ENCODE peak calls at places on chromosomes 4 and X, in ten cellular contexts. One of them, this sample, is unnamed.

GRCh38 chrX:151177141-151178027 is 1.0 kb downstream of the GPR50 start:
- DNase-seq in CD4-positive, alpha-beta T cell: no peak
- DNase-seq in fibroblast of lung: no peak
- DNase-seq in dorsolateral prefrontal cortex: no peak
- DNase-seq in esophagus muscularis mucosa: no peak
- DNase-seq in DND-41: no peak
- DNase-seq in A549: no peak
- DNase-seq in ovary: no peak
- DNase-seq in HCT116: no peak
- DNase-seq in mammary epithelial cell: no peak
- DNase-seq in this sample: no peak

GRCh38 chrX:41923925-41924693 is 755 bp upstream of the CASK start:
- DNase-seq in fibroblast of lung: peak
- DNase-seq in ovary: no peak
- DNase-seq in esophagus muscularis mucosa: no peak
- DNase-seq in dorsolateral prefrontal cortex: no peak
- DNase-seq in DND-41: peak
- DNase-seq in HCT116: peak
- DNase-seq in mammary epithelial cell: peak
- DNase-seq in A549: peak
- DNase-seq in CD4-positive, alpha-beta T cell: peak
- DNase-seq in this sample: no peak

GRCh38 chr4:81065446-81065845 is 34.9 kb downstream of the BMP3 start:
- DNase-seq in HCT116: no peak
- DNase-seq in ovary: no peak
- DNase-seq in fibroblast of lung: no peak
- DNase-seq in dorsolateral prefrontal cortex: no peak
- DNase-seq in esophagus muscularis mucosa: no peak
- DNase-seq in DND-41: no peak
- DNase-seq in CD4-positive, alpha-beta T cell: no peak
- DNase-seq in mammary epithelial cell: no peak
- DNase-seq in A549: no peak
- DNase-seq in this sample: no peak

GRCh38 chrX:40095588-40096394 is 2.0 kb downstream of the BCOR start:
- DNase-seq in fibroblast of lung: no peak
- DNase-seq in esophagus muscularis mucosa: no peak
- DNase-seq in dorsolateral prefrontal cortex: no peak
- DNase-seq in CD4-positive, alpha-beta T cell: peak
- DNase-seq in ovary: peak
- DNase-seq in DND-41: peak
- DNase-seq in A549: no peak
- DNase-seq in HCT116: no peak
- DNase-seq in mammary epithelial cell: peak
- DNase-seq in this sample: no peak

GRCh38 chr4:121980643-121981042 is 28.8 kb upstream of the TRPC3 start:
- DNase-seq in HCT116: no peak
- DNase-seq in mammary epithelial cell: no peak
- DNase-seq in ovary: no peak
- DNase-seq in fibroblast of lung: peak
- DNase-seq in DND-41: no peak
- DNase-seq in dorsolateral prefrontal cortex: no peak
- DNase-seq in A549: no peak
- DNase-seq in CD4-positive, alpha-beta T cell: no peak
- DNase-seq in esophagus muscularis mucosa: no peak
- DNase-seq in this sample: peak

GRCh38 chrX:499870-500364 is 113.2 kb upstream of the PPP2R3B start:
- DNase-seq in CD4-positive, alpha-beta T cell: no peak
- DNase-seq in ovary: no peak
- DNase-seq in HCT116: no peak
- DNase-seq in fibroblast of lung: no peak
- DNase-seq in DND-41: no peak
- DNase-seq in dorsolateral prefrontal cortex: no peak
- DNase-seq in mammary epithelial cell: no peak
- DNase-seq in A549: no peak
- DNase-seq in esophagus muscularis mucosa: no peak
- DNase-seq in this sample: no peak

GRCh38 chr4:7844247-7844991 is 95.2 kb downstream of the AFAP1 start:
- DNase-seq in DND-41: peak
- DNase-seq in HCT116: peak
- DNase-seq in fibroblast of lung: peak
- DNase-seq in ovary: peak
- DNase-seq in CD4-positive, alpha-beta T cell: peak
- DNase-seq in dorsolateral prefrontal cortex: peak
- DNase-seq in esophagus muscularis mucosa: no peak
- DNase-seq in mammary epithelial cell: peak
- DNase-seq in A549: peak
- DNase-seq in this sample: peak

GRCh38 chr4:180610317-180610716 is 1632.9 kb upstream of the TENM3 start:
- DNase-seq in ovary: no peak
- DNase-seq in HCT116: no peak
- DNase-seq in dorsolateral prefrontal cortex: no peak
- DNase-seq in DND-41: no peak
- DNase-seq in A549: no peak
- DNase-seq in mammary epithelial cell: peak
- DNase-seq in fibroblast of lung: no peak
- DNase-seq in CD4-positive, alpha-beta T cell: no peak
- DNase-seq in esophagus muscularis mucosa: no peak
- DNase-seq in this sample: no peak

GRCh38 chr4:16893141-16893571 is 5.3 kb downstream of the LDB2 start:
- DNase-seq in CD4-positive, alpha-beta T cell: no peak
- DNase-seq in HCT116: no peak
- DNase-seq in fibroblast of lung: peak
- DNase-seq in esophagus muscularis mucosa: no peak
- DNase-seq in ovary: no peak
- DNase-seq in A549: no peak
- DNase-seq in DND-41: no peak
- DNase-seq in mammary epithelial cell: no peak
- DNase-seq in dorsolateral prefrontal cortex: no peak
- DNase-seq in this sample: no peak

GRCh38 chrX:84907324-84907946 is 96.2 kb upstream of the APOOL start:
- DNase-seq in fibroblast of lung: peak
- DNase-seq in HCT116: no peak
- DNase-seq in esophagus muscularis mucosa: no peak
- DNase-seq in DND-41: no peak
- DNase-seq in ovary: no peak
- DNase-seq in mammary epithelial cell: peak
- DNase-seq in CD4-positive, alpha-beta T cell: no peak
- DNase-seq in A549: peak
- DNase-seq in dorsolateral prefrontal cortex: no peak
- DNase-seq in this sample: no peak

GRCh38 chr4:3402409-3403103 is 39.2 kb upstream of the HGFAC start:
- DNase-seq in HCT116: no peak
- DNase-seq in dorsolateral prefrontal cortex: no peak
- DNase-seq in DND-41: no peak
- DNase-seq in esophagus muscularis mucosa: no peak
- DNase-seq in A549: no peak
- DNase-seq in fibroblast of lung: peak
- DNase-seq in ovary: no peak
- DNase-seq in CD4-positive, alpha-beta T cell: no peak
- DNase-seq in mammary epithelial cell: peak
- DNase-seq in this sample: no peak

GRCh38 chr4:166092797-166093196 is 219.8 kb downstream of the TLL1 start:
- DNase-seq in HCT116: no peak
- DNase-seq in CD4-positive, alpha-beta T cell: no peak
- DNase-seq in esophagus muscularis mucosa: no peak
- DNase-seq in ovary: no peak
- DNase-seq in mammary epithelial cell: no peak
- DNase-seq in fibroblast of lung: no peak
- DNase-seq in dorsolateral prefrontal cortex: no peak
- DNase-seq in A549: no peak
- DNase-seq in DND-41: no peak
- DNase-seq in this sample: no peak

DNA sequence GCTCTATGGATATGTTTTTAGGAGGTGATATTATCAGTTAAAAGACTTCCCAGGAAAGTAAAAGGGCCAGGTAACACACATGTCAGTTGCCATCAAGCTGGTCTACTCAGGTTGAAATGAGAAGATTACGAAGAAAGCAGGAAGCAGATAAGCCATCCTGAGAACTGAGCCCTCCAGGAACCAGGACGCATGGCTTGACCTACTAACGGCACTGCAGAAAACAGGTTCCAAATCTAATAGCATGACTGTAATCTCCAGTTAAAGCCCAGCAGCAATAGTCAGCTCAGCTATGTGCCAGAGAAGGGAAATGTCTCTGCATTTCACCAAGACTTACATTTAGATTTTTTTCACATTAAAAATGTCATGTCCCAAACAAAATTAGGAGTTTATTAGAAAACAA is 77.9 kb downstream of the APBB2 start:
- DNase-seq in esophagus muscularis mucosa: no peak
- DNase-seq in ovary: no peak
- DNase-seq in mammary epithelial cell: no peak
- DNase-seq in HCT116: no peak
- DNase-seq in dorsolateral prefrontal cortex: no peak
- DNase-seq in DND-41: no peak
- DNase-seq in fibroblast of lung: no peak
- DNase-seq in CD4-positive, alpha-beta T cell: no peak
- DNase-seq in A549: no peak
- DNase-seq in this sample: no peak
- H3K27ac ChIP-seq in esophagus muscularis mucosa: no peak
- H3K27ac ChIP-seq in ovary: no peak
- H3K27ac ChIP-seq in mammary epithelial cell: peak
- H3K27ac ChIP-seq in HCT116: no peak
- H3K27ac ChIP-seq in dorsolateral prefrontal cortex: peak
- H3K27ac ChIP-seq in DND-41: no peak
- H3K27ac ChIP-seq in fibroblast of lung: no peak
- H3K27ac ChIP-seq in CD4-positive, alpha-beta T cell: no peak
- H3K27ac ChIP-seq in A549: no peak
- H3K27ac ChIP-seq in this sample: no peak

DNA sequence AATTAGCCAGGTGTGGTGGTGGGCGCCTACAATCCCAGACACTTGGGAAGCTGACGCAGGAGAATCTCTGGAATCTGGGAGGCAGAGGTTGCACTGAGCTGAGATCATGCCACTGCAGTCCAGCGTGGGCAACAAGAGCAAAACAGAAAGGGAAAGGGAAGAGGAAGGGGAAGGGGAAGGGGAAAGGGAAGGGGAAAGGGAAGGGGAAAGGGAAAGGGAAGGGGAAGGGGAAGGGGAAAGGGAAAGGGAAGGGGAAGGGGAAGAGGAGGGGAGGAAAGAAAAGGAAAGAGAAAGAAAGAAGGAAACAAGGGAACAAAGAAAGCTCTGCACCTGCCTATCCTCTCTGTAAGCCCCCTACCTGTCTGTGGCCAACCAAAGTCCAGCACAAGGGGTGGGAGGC is 35.2 kb downstream of the FAM53A start:
- DNase-seq in fibroblast of lung: no peak
- DNase-seq in DND-41: no peak
- DNase-seq in CD4-positive, alpha-beta T cell: no peak
- DNase-seq in HCT116: no peak
- DNase-seq in dorsolateral prefrontal cortex: no peak
- DNase-seq in A549: no peak
- DNase-seq in mammary epithelial cell: no peak
- DNase-seq in ovary: no peak
- DNase-seq in esophagus muscularis mucosa: no peak
- DNase-seq in this sample: no peak
- TF ChIP-seq CTCF in fibroblast of lung: no peak
- TF ChIP-seq CTCF in DND-41: no peak
- TF ChIP-seq CTCF in CD4-positive, alpha-beta T cell: no peak
- TF ChIP-seq CTCF in HCT116: no peak
- TF ChIP-seq CTCF in dorsolateral prefrontal cortex: no peak
- TF ChIP-seq CTCF in A549: no peak
- TF ChIP-seq CTCF in mammary epithelial cell: no peak
- TF ChIP-seq CTCF in ovary: no peak
- TF ChIP-seq CTCF in esophagus muscularis mucosa: no peak
- TF ChIP-seq CTCF in this sample: no peak

GRCh38 chrX:64204252-64204651 is 1.3 kb downstream of the AMER1 start:
- DNase-seq in A549: no peak
- DNase-seq in HCT116: no peak
- DNase-seq in esophagus muscularis mucosa: no peak
- DNase-seq in fibroblast of lung: peak
- DNase-seq in dorsolateral prefrontal cortex: no peak
- DNase-seq in CD4-positive, alpha-beta T cell: no peak
- DNase-seq in DND-41: peak
- DNase-seq in mammary epithelial cell: no peak
- DNase-seq in ovary: peak
- DNase-seq in this sample: no peak
- H3K27ac ChIP-seq in A549: peak
- H3K27ac ChIP-seq in HCT116: peak
- H3K27ac ChIP-seq in esophagus muscularis mucosa: peak
- H3K27ac ChIP-seq in fibroblast of lung: peak
- H3K27ac ChIP-seq in dorsolateral prefrontal cortex: peak
- H3K27ac ChIP-seq in CD4-positive, alpha-beta T cell: no peak
- H3K27ac ChIP-seq in DND-41: peak
- H3K27ac ChIP-seq in mammary epithelial cell: no peak
- H3K27ac ChIP-seq in ovary: peak
- H3K27ac ChIP-seq in this sample: peak

DNA sequence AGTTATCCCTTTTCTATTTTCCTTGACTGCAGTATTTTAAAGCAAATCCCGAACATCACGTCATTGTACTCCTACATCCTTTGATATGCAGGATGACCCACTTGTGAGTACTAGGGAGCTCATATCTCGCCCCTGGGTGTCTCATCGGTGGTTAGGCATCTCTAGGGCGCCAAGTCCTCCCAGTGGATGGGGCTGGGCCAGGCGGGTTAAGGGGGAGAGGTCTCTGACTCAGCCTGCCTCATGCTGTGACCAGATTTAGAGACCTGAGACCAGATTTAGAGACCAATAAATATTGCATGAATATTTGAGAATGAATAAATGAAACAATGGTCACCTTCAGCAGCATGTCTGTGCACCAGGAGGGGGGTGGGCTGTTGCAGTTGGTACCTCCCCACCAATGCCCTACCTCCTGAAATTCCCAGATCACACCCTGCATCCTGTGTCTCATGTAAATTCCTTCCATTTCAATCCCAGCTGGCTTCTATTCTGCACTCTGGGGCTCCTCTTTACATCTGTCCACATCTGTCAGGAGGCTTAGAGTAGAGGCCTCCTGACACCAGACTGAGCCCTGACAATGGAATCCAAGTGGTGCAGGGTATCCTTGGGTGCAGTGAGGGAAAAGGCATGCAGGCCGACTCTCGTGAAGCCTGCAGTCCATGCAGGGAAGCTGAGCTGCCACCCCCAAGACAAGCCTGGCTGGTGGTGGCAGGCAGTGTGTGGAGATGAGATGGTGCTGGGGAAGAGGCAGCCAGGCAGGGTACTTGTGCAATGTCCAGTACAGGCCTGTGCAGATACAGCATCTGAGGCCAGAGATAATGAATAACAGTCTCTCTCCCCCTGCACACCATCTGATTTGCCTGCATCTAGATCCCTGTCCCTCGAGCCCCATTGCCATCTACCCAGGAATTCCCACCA is 5.2 kb downstream of the APLN start:
- DNase-seq in mammary epithelial cell: no peak
- DNase-seq in HCT116: no peak
- DNase-seq in esophagus muscularis mucosa: peak
- DNase-seq in fibroblast of lung: no peak
- DNase-seq in DND-41: no peak
- DNase-seq in ovary: no peak
- DNase-seq in A549: no peak
- DNase-seq in CD4-positive, alpha-beta T cell: no peak
- DNase-seq in dorsolateral prefrontal cortex: no peak
- DNase-seq in this sample: no peak
- TF ChIP-seq CTCF in mammary epithelial cell: no peak
- TF ChIP-seq CTCF in HCT116: no peak
- TF ChIP-seq CTCF in esophagus muscularis mucosa: no peak
- TF ChIP-seq CTCF in fibroblast of lung: no peak
- TF ChIP-seq CTCF in DND-41: no peak
- TF ChIP-seq CTCF in ovary: no peak
- TF ChIP-seq CTCF in A549: no peak
- TF ChIP-seq CTCF in CD4-positive, alpha-beta T cell: no peak
- TF ChIP-seq CTCF in dorsolateral prefrontal cortex: no peak
- TF ChIP-seq CTCF in this sample: no peak

This sample was measured in AG04450.